ENCODE peak calls at places on chromosomes 5 and 9, in six cellular contexts. A is colonic mucosa, E is fibroblast of lung, G is left lung, U is lower leg skin, L is stomach. X is an unnamed sample.

GRCh38 chr9:96386157-96386556 is 2.6 kb upstream of the SLC35D2 start:
- DNase-seq in A (no peak), E (no peak), G (no peak), U (no peak), L (no peak), X (no peak)

GRCh38 chr9:137277329-137278041 is at the start of gene TOR4A:
- DNase-seq in A (peak), E (peak), G (peak), U (no peak), L (peak), X (no peak)

GRCh38 chr9:78114581-78114980 is 83.0 kb upstream of the GNAQ start:
- DNase-seq in A (no peak), E (no peak), G (no peak), U (no peak), L (no peak), X (no peak)

GRCh38 chr5:95848701-95849100 is 26.2 kb upstream of the GLRX start:
- DNase-seq in A (no peak), E (no peak), G (no peak), U (no peak), L (no peak), X (no peak)

GRCh38 chr5:150578781-150579461 is 61.5 kb upstream of the SYNPO start:
- DNase-seq in A (no peak), E (no peak), G (no peak), U (no peak), L (no peak), X (no peak)

GRCh38 chr9:127935765-127936221 is 1.9 kb downstream of the DPM2 start:
- DNase-seq in A (no peak), E (no peak), G (no peak), U (no peak), L (no peak), X (no peak)

GRCh38 chr9:14286121-14286520 is 27.8 kb downstream of the NFIB start:
- DNase-seq in A (no peak), E (no peak), G (no peak), U (no peak), L (no peak), X (no peak)

GRCh38 chr5:158880514-158881001 is 219.2 kb downstream of the EBF1 start:
- DNase-seq in A (no peak), E (peak), G (no peak), U (no peak), L (no peak), X (peak)

GRCh38 chr5:83516962-83517750 is 45.6 kb downstream of the VCAN start:
- DNase-seq in A (no peak), E (peak), G (no peak), U (no peak), L (no peak), X (no peak)

GRCh38 chr5:160744253-160745112 is 107.5 kb downstream of the ATP10B start:
- DNase-seq in A (no peak), E (no peak), G (no peak), U (no peak), L (no peak), X (no peak)

GRCh38 chr9:101705135-101705661 is 33.2 kb downstream of the GRIN3A start:
- DNase-seq in A (peak), E (no peak), G (peak), U (peak), L (no peak), X (no peak)

GRCh38 chr9:93450817-93451761 is at the start of gene FAM120A:
- DNase-seq in A (peak), E (peak), G (peak), U (peak), L (peak), X (no peak)

GRCh38 chr5:91937121-91937520 is 554.0 kb upstream of the ARRDC3 start:
- DNase-seq in A (no peak), E (peak), G (no peak), U (no peak), L (no peak), X (peak)

GRCh38 chr5:1255081-1255561 is 29.9 kb downstream of the SLC6A18 start:
- DNase-seq in A (no peak), E (no peak), G (peak), U (no peak), L (no peak), X (no peak)

GRCh38 chr5:146338774-146339714 is at the start of gene POU4F3:
- DNase-seq in A (no peak), E (no peak), G (peak), U (no peak), L (no peak), X (no peak)

GRCh38 chr9:4718911-4719310 is 22.1 kb downstream of the AK3 start:
- DNase-seq in A (no peak), E (no peak), G (no peak), U (no peak), L (no peak), X (no peak)

GRCh38 chr9:92734931-92735906 is 29.4 kb downstream of the BICD2 start:
- DNase-seq in A (no peak), E (no peak), G (peak), U (no peak), L (no peak), X (no peak)

GRCh38 chr9:37903581-37903830 is 421 bp downstream of the SLC25A51 start:
- DNase-seq in A (peak), E (no peak), G (no peak), U (no peak), L (no peak), X (no peak)

GRCh38 chr9:33151007-33151557 is 16.1 kb downstream of the B4GALT1 start:
- DNase-seq in A (peak), E (peak), G (no peak), U (no peak), L (no peak), X (peak)

GRCh38 chr5:179914032-179914755 is 6.5 kb upstream of the TBC1D9B start:
- DNase-seq in A (peak), E (peak), G (no peak), U (peak), L (no peak), X (no peak)

GRCh38 chr5:94832685-94833084 is 214.2 kb downstream of the SLF1 start:
- DNase-seq in A (no peak), E (no peak), G (no peak), U (no peak), L (no peak), X (no peak)

GRCh38 chr5:94830520-94830919 is 212.1 kb downstream of the SLF1 start:
- DNase-seq in A (no peak), E (peak), G (no peak), U (no peak), L (no peak), X (no peak)
- TF ChIP-seq CTCF in A (no peak), E (peak), G (no peak), U (no peak), L (no peak), X (peak)

DNA sequence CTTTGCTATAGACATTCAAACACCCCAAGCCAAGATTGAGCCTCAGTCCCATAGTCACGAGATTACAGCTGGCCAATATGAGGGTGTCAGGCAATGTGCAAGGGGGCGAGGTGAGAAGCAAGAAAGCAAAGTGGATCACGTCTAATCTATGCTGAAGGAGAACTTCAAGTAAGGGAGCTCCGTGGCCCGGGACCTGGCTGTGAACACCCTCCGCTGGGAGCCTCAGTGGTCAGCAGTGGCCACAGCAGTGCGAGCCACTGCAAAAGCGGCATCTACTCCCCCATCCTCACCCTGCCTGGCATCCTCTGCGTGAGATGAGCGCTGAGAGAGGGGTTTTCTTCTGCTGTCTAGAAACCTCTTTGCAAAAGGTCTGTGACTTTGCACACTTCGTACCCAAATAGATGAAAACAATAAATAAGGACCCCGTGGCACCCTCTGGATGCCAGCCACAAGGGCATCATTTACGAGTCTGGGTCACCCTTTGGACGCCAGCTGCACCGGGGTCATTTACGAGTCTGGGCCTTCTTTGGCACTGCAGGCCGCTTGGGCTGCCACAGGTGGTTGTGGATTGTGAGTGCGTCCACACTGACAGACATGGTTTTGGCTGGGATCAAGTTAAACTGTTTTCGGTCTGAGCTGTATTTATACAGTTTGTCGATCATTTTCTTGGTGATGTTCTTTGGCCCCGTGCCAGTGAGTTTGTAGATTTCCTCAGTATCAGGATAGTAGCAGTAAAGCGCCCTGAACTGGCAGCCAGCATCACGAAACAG is 96.4 kb downstream of the CAMSAP1 start:
- DNase-seq in A (no peak), E (no peak), G (no peak), U (no peak), L (no peak), X (no peak)
- H3K4me3 ChIP-seq in A (no peak), E (no peak), G (no peak), U (no peak), L (no peak), X (no peak)

GRCh38 chr5:72394688-72395087 is 74.5 kb downstream of the PTCD2 start:
- DNase-seq in A (no peak), E (peak), G (no peak), U (no peak), L (no peak), X (no peak)
- TF ChIP-seq CTCF in A (no peak), E (peak), G (peak), U (no peak), L (peak), X (peak)

GRCh38 chr9:123234853-123235252 is 33.5 kb downstream of the STRBP start:
- DNase-seq in A (no peak), E (no peak), G (no peak), U (no peak), L (no peak), X (no peak)
- H3K4me3 ChIP-seq in A (no peak), E (no peak), G (no peak), U (no peak), L (no peak), X (no peak)

GRCh38 chr9:27569406-27569805 is 3.9 kb downstream of the C9orf72 start:
- DNase-seq in A (no peak), E (no peak), G (no peak), U (no peak), L (no peak), X (no peak)

GRCh38 chr9:27572566-27572917 is 739 bp downstream of the C9orf72 start:
- DNase-seq in A (no peak), E (peak), G (no peak), U (peak), L (peak), X (no peak)

GRCh38 chr9:27572036-27572435 is 1.2 kb downstream of the C9orf72 start:
- DNase-seq in A (no peak), E (no peak), G (no peak), U (no peak), L (no peak), X (no peak)

GRCh38 chr9:27573699-27574265 is 501 bp upstream of the C9orf72 start:
- DNase-seq in A (peak), E (peak), G (peak), U (peak), L (peak), X (peak)

GRCh38 chr9:27572918-27573698 is at the start of gene C9orf72:
- DNase-seq in A (peak), E (no peak), G (peak), U (no peak), L (peak), X (no peak)
- TF ChIP-seq CTCF in A (no peak), E (no peak), G (no peak), U (no peak), L (no peak), X (no peak)